ENCODE peak calls at places on chromosomes 5 and 9, in four cellular contexts. One of them, this sample, is unnamed.
A peak's percentile ranks its signal among the peaks of the same experiment; 100 is the strongest.

GRCh38 chr9:8447618-8448017 is 648.0 kb upstream of the DMAC1 start:
- DNase-seq in H1: no peak
- DNase-seq in spleen: no peak
- DNase-seq in HCT116: no peak
- DNase-seq in this sample: no peak

GRCh38 chr9:116234091-116234490 is 80.5 kb downstream of the PAPPA start:
- DNase-seq in H1: peak; percentile 10
- DNase-seq in spleen: no peak
- DNase-seq in HCT116: no peak
- DNase-seq in this sample: no peak

GRCh38 chr5:76601470-76601869 is 21.7 kb downstream of the F2RL2 start:
- DNase-seq in H1: no peak
- DNase-seq in spleen: no peak
- DNase-seq in HCT116: peak; percentile 48
- DNase-seq in this sample: no peak

GRCh38 chr5:60810036-60810435 is 34.0 kb downstream of the ELOVL7 start:
- DNase-seq in H1: no peak
- DNase-seq in spleen: no peak
- DNase-seq in HCT116: no peak
- DNase-seq in this sample: no peak

GRCh38 chr9:21381752-21382339 is 3.4 kb downstream of the IFNA2 start:
- DNase-seq in H1: no peak
- DNase-seq in spleen: no peak
- DNase-seq in HCT116: no peak
- DNase-seq in this sample: no peak

GRCh38 chr5:158546748-158547147 is 553.0 kb downstream of the EBF1 start:
- DNase-seq in H1: no peak
- DNase-seq in spleen: no peak
- DNase-seq in HCT116: no peak
- DNase-seq in this sample: peak; percentile 69

GRCh38 chr9:79057576-79057975 is 514.2 kb upstream of the TLE4 start:
- DNase-seq in H1: no peak
- DNase-seq in spleen: no peak
- DNase-seq in HCT116: no peak
- DNase-seq in this sample: no peak

GRCh38 chr5:109485030-109485429 is 75.3 kb upstream of the PJA2 start:
- DNase-seq in H1: no peak
- DNase-seq in spleen: no peak
- DNase-seq in HCT116: no peak
- DNase-seq in this sample: peak; percentile 68

GRCh38 chr9:136052433-136052880 is 42.6 kb downstream of the NACC2 start:
- DNase-seq in H1: no peak
- DNase-seq in spleen: no peak
- DNase-seq in HCT116: no peak
- DNase-seq in this sample: no peak

GRCh38 chr5:150604010-150604409 is 36.5 kb upstream of the SYNPO start:
- DNase-seq in H1: no peak
- DNase-seq in spleen: peak; percentile 53
- DNase-seq in HCT116: no peak
- DNase-seq in this sample: no peak

GRCh38 chr9:18404482-18405029 is 69.4 kb upstream of the ADAMTSL1 start:
- DNase-seq in H1: no peak
- DNase-seq in spleen: no peak
- DNase-seq in HCT116: no peak
- DNase-seq in this sample: no peak

GRCh38 chr5:145587308-145588071 is 247.7 kb downstream of the PRELID2 start:
- DNase-seq in H1: no peak
- DNase-seq in spleen: no peak
- DNase-seq in HCT116: peak; percentile 94
- DNase-seq in this sample: no peak

GRCh38 chr5:127070243-127070642 is 3.1 kb downstream of the C5orf63 start:
- DNase-seq in H1: no peak
- DNase-seq in spleen: no peak
- DNase-seq in HCT116: no peak
- DNase-seq in this sample: no peak

GRCh38 chr9:125003332-125003731 is 62.4 kb upstream of the GOLGA1 start:
- DNase-seq in H1: no peak
- DNase-seq in spleen: no peak
- DNase-seq in HCT116: no peak
- DNase-seq in this sample: no peak

GRCh38 chr9:89755835-89756234 is 151.0 kb downstream of the GADD45G start:
- DNase-seq in H1: no peak
- DNase-seq in spleen: peak; percentile 31
- DNase-seq in HCT116: no peak
- DNase-seq in this sample: no peak

GRCh38 chr5:116542619-116543018 is 32.0 kb downstream of the SEMA6A start:
- DNase-seq in H1: no peak
- DNase-seq in spleen: no peak
- DNase-seq in HCT116: no peak
- DNase-seq in this sample: no peak

GRCh38 chr5:77492653-77493000 is 511 bp upstream of the WDR41 start:
- DNase-seq in H1: no peak
- DNase-seq in spleen: no peak
- DNase-seq in HCT116: no peak
- DNase-seq in this sample: no peak

GRCh38 chr5:81556809-81557208 is 162.9 kb upstream of the ACOT12 start:
- DNase-seq in H1: no peak
- DNase-seq in spleen: no peak
- DNase-seq in HCT116: no peak
- DNase-seq in this sample: no peak

GRCh38 chr5:127648997-127649550 is at the start of gene CTXN3:
- DNase-seq in H1: no peak
- DNase-seq in spleen: no peak
- DNase-seq in HCT116: no peak
- DNase-seq in this sample: no peak

GRCh38 chr5:180212363-180213255 is 3.6 kb upstream of the RASGEF1C start:
- DNase-seq in H1: no peak
- DNase-seq in spleen: peak; percentile 72
- DNase-seq in HCT116: no peak
- DNase-seq in this sample: no peak

GRCh38 chr5:100595152-100595811 is 60.1 kb downstream of the FAM174A start:
- DNase-seq in H1: no peak
- DNase-seq in spleen: no peak
- DNase-seq in HCT116: no peak
- DNase-seq in this sample: no peak

GRCh38 chr5:84370176-84370575 is 14.5 kb downstream of the EDIL3 start:
- DNase-seq in H1: no peak
- DNase-seq in spleen: no peak
- DNase-seq in HCT116: no peak
- DNase-seq in this sample: no peak

GRCh38 chr9:68704804-68705635 is at the start of gene PIP5K1B:
- DNase-seq in H1: no peak
- DNase-seq in spleen: peak; percentile 96
- DNase-seq in HCT116: no peak
- DNase-seq in this sample: peak; percentile 68

GRCh38 chr9:70413427-70413797 is 1.0 kb downstream of the KLF9 start:
- DNase-seq in H1: no peak
- DNase-seq in spleen: no peak
- DNase-seq in HCT116: no peak
- DNase-seq in this sample: no peak

GRCh38 chr5:157470616-157471015 is 10.6 kb downstream of the NIPAL4 start:
- DNase-seq in H1: no peak
- DNase-seq in spleen: no peak
- DNase-seq in HCT116: no peak
- DNase-seq in this sample: no peak

GRCh38 chr5:151771259-151772028 is at the start of gene G3BP1:
- DNase-seq in H1: peak; percentile 100
- DNase-seq in spleen: peak; percentile 100
- DNase-seq in HCT116: peak; percentile 100
- DNase-seq in this sample: peak; percentile 100

GRCh38 chr5:62017092-62017491 is 288.9 kb upstream of the KIF2A start:
- DNase-seq in H1: no peak
- DNase-seq in spleen: no peak
- DNase-seq in HCT116: no peak
- DNase-seq in this sample: no peak

GRCh38 chr5:83036991-83037390 is 40.2 kb downstream of the TMEM167A start:
- DNase-seq in H1: no peak
- DNase-seq in spleen: no peak
- DNase-seq in HCT116: no peak
- DNase-seq in this sample: no peak

GRCh38 chr5:54217826-54218503 is 92.4 kb downstream of the ARL15 start:
- DNase-seq in H1: no peak
- DNase-seq in spleen: no peak
- DNase-seq in HCT116: peak; percentile 39
- DNase-seq in this sample: no peak

GRCh38 chr9:123487944-123488343 is 131.9 kb downstream of the CRB2 start:
- DNase-seq in H1: no peak
- DNase-seq in spleen: peak; percentile 36
- DNase-seq in HCT116: no peak
- DNase-seq in this sample: no peak

GRCh38 chr9:95822583-95823431 is 52.7 kb upstream of the ERCC6L2 start:
- DNase-seq in H1: no peak
- DNase-seq in spleen: no peak
- DNase-seq in HCT116: peak; percentile 2
- DNase-seq in this sample: no peak

GRCh38 chr9:17635115-17635890 is 56.4 kb downstream of the SH3GL2 start:
- DNase-seq in H1: no peak
- DNase-seq in spleen: no peak
- DNase-seq in HCT116: no peak
- DNase-seq in this sample: no peak

GRCh38 chr9:14072850-14073249 is 241.1 kb downstream of the NFIB start:
- DNase-seq in H1: no peak
- DNase-seq in spleen: no peak
- DNase-seq in HCT116: no peak
- DNase-seq in this sample: no peak

GRCh38 chr9:108603141-108603540 is 252.6 kb downstream of the ACTL7B start:
- DNase-seq in H1: no peak
- DNase-seq in spleen: no peak
- DNase-seq in HCT116: no peak
- DNase-seq in this sample: no peak

GRCh38 chr5:179648410-179648809 is 24.9 kb upstream of the HNRNPH1 start:
- DNase-seq in H1: no peak
- DNase-seq in spleen: no peak
- DNase-seq in HCT116: no peak
- DNase-seq in this sample: no peak

GRCh38 chr9:11417782-11418181 is 805.0 kb upstream of the PTPRD start:
- DNase-seq in H1: no peak
- DNase-seq in spleen: no peak
- DNase-seq in HCT116: no peak
- DNase-seq in this sample: no peak

GRCh38 chr5:105836906-105837305 is 1833.8 kb downstream of the EFNA5 start:
- DNase-seq in H1: no peak
- DNase-seq in spleen: no peak
- DNase-seq in HCT116: no peak
- DNase-seq in this sample: no peak

GRCh38 chr9:87395804-87396458 is 101.7 kb upstream of the DAPK1 start:
- DNase-seq in H1: no peak
- DNase-seq in spleen: no peak
- DNase-seq in HCT116: no peak
- DNase-seq in this sample: no peak
- TF ChIP-seq POLR2AphosphoS5 in H1: no peak
- TF ChIP-seq POLR2AphosphoS5 in spleen: no peak
- TF ChIP-seq POLR2AphosphoS5 in HCT116: no peak
- TF ChIP-seq POLR2AphosphoS5 in this sample: no peak

DNA sequence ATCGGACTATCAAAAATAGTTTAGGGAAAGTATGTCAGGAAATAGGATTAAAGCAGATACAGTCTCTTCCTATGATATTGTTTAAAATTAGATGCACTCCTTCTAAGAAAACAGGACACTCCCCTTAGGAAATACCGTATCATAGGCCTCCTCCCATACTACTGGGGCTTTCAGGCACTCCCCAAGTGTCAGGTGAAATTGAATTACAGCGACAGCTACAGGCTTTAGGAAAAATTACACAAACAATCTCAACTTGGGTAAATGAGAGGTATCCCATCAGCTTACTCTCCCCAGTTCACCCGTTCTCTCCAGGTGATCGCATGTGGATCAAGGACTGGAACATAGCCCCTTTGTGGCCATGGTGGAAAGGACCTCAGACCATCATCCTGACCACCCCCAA is 110.4 kb upstream of the EPB41L4A start:
- DNase-seq in H1: no peak
- DNase-seq in spleen: no peak
- DNase-seq in HCT116: peak; percentile 33
- DNase-seq in this sample: no peak
- TF ChIP-seq CTCF in H1: no peak
- TF ChIP-seq CTCF in spleen: peak; percentile 38
- TF ChIP-seq CTCF in HCT116: peak; percentile 38
- TF ChIP-seq CTCF in this sample: no peak

GRCh38 chr9:99055384-99055783 is 49.5 kb upstream of the TGFBR1 start:
- DNase-seq in H1: no peak
- DNase-seq in spleen: no peak
- DNase-seq in HCT116: no peak
- DNase-seq in this sample: no peak

GRCh38 chr9:99056876-99057664 is 47.8 kb upstream of the TGFBR1 start:
- DNase-seq in H1: no peak
- DNase-seq in spleen: no peak
- DNase-seq in HCT116: no peak
- DNase-seq in this sample: no peak

GRCh38 chr9:99059074-99059894 is 45.6 kb upstream of the TGFBR1 start:
- DNase-seq in H1: no peak
- DNase-seq in spleen: peak; percentile 83
- DNase-seq in HCT116: no peak
- DNase-seq in this sample: no peak

GRCh38 chr9:99056186-99056585 is 48.7 kb upstream of the TGFBR1 start:
- DNase-seq in H1: no peak
- DNase-seq in spleen: no peak
- DNase-seq in HCT116: no peak
- DNase-seq in this sample: no peak

DNA sequence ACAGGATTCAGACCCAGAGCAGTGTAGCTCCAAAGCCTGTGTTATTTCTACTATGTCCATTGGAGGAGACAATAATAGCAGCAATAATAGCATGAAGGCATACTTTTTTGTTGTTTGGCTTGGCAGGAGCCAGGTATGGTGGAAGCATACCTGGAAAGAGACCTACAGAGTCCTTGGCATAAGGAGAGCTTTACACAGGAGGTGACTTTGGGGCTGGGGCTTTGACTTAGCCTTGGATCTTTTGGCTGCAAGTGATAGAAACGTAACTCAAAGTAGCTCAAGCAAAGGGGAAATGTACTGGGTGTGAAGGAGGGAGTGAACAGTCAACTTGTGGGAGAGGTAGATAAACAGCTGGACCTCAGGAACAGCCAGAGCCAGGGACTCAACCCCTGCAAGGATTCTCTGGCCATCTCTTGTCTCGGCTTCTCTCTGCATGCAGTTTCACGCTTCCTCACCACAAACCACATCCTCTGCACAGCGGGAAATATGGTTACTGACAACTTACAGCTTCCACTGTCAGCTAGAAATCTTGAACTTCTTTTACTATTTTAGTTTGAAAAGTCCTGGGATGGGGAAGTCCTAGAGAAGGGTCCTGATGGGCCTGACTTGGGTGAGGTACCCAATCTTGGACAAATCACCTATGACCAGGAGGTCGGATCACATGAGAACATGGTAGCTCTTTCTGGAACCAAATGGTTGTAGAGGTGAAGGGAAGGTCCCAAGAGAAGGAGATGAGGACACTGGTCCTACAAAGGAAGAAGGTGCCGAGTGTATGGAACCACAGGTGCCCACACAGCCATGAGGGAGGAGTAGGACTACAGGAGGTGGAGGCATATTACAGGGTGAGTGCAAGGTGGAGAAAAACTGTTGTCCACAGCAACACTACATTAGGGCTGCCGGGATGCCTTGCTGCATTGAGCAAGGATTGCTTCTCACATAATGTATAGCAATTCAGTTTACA is 47.0 kb upstream of the TGFBR1 start:
- DNase-seq in H1: no peak
- DNase-seq in spleen: peak; percentile 83
- DNase-seq in HCT116: no peak
- DNase-seq in this sample: no peak
- TF ChIP-seq POLR2AphosphoS5 in H1: no peak
- TF ChIP-seq POLR2AphosphoS5 in spleen: no peak
- TF ChIP-seq POLR2AphosphoS5 in HCT116: no peak
- TF ChIP-seq POLR2AphosphoS5 in this sample: no peak

GRCh38 chr9:118170032-118170955 is 466.1 kb downstream of the TLR4 start:
- DNase-seq in H1: peak; percentile 60
- DNase-seq in spleen: no peak
- DNase-seq in HCT116: no peak
- DNase-seq in this sample: no peak
- TF ChIP-seq CTCF in H1: peak; percentile 60
- TF ChIP-seq CTCF in spleen: peak; percentile 47
- TF ChIP-seq CTCF in HCT116: peak; percentile 26
- TF ChIP-seq CTCF in this sample: peak; percentile 12

This sample was measured in suprapubic skin.